ENCODE peak calls at places on chromosomes 1 and 21, in ten cellular contexts. R is spleen, U is HL-60, J is GM23338, C is esophagus muscularis mucosa, B is Panc1, M is endothelial cell of umbilical vein, Z is transverse colon, P is sigmoid colon, T is K562. S is an unnamed sample.

GRCh38 chr1:53783056-53783455 is 44.1 kb upstream of the GLIS1 start:
- DNase-seq in U (no peak), T (no peak), R (no peak), J (no peak), C (no peak), Z (no peak), P (no peak), B (no peak), M (no peak), S (no peak)

GRCh38 chr21:43864313-43864805 is 664 bp upstream of the AGPAT3 start:
- DNase-seq in U (peak), T (peak), R (peak), P (peak), C (no peak), J (peak), Z (peak), M (peak), B (no peak), S (peak)

GRCh38 chr1:17161137-17161700 is 42.0 kb upstream of the PADI2 start:
- DNase-seq in R (no peak), Z (no peak), M (peak), J (no peak), P (no peak), T (peak), C (no peak), U (no peak), B (no peak), S (no peak)

GRCh38 chr1:201902198-201902597 is 13.5 kb downstream of the SHISA4 start:
- DNase-seq in R (no peak), T (no peak), P (no peak), J (no peak), M (no peak), U (no peak), B (no peak), Z (no peak), C (no peak), S (no peak)

GRCh38 chr1:204147392-204148097 is 4.3 kb downstream of the ETNK2 start:
- DNase-seq in C (no peak), R (peak), M (no peak), Z (no peak), P (no peak), B (no peak), T (no peak), J (peak), U (no peak), S (no peak)

GRCh38 chr1:12124693-12125421 is 41.9 kb upstream of the TNFRSF1B start:
- DNase-seq in M (peak), U (peak), P (peak), C (peak), T (peak), J (peak), B (peak), R (peak), Z (peak), S (peak)

GRCh38 chr1:108049083-108049819 is 84.3 kb upstream of the VAV3 start:
- DNase-seq in R (peak), U (peak), C (no peak), J (peak), T (peak), Z (no peak), B (no peak), P (peak), M (no peak), S (no peak)

GRCh38 chr1:106676021-106676420 is 380.5 kb upstream of the PRMT6 start:
- DNase-seq in R (no peak), Z (no peak), C (no peak), U (no peak), J (no peak), M (no peak), B (no peak), T (no peak), P (no peak), S (no peak)

GRCh38 chr21:46639489-46640386 is 4.3 kb downstream of the PRMT2 start:
- DNase-seq in J (peak), B (no peak), R (no peak), C (no peak), M (peak), P (no peak), T (no peak), U (no peak), Z (no peak), S (no peak)

GRCh38 chr1:12015001-12015491 is 4.3 kb upstream of the MIIP start:
- DNase-seq in P (no peak), Z (no peak), J (no peak), R (no peak), M (no peak), B (no peak), C (no peak), T (no peak), U (no peak), S (no peak)

GRCh38 chr1:215710340-215710971 is 143.4 kb downstream of the KCTD3 start:
- DNase-seq in J (peak), B (peak), R (no peak), T (peak), M (peak), Z (no peak), U (peak), P (no peak), C (no peak), S (no peak)

GRCh38 chr21:42209801-42210479 is 9.0 kb upstream of the ABCG1 start:
- DNase-seq in U (no peak), P (no peak), J (no peak), T (no peak), C (no peak), B (no peak), M (peak), Z (no peak), R (no peak), S (no peak)

GRCh38 chr1:19029191-19030085 is 73.0 kb upstream of the IFFO2 start:
- DNase-seq in U (peak), C (no peak), B (no peak), M (no peak), Z (no peak), P (no peak), J (no peak), T (no peak), R (no peak), S (no peak)

GRCh38 chr1:41357451-41358151 is 3.6 kb upstream of the FOXO6 start:
- DNase-seq in Z (no peak), J (peak), C (no peak), T (no peak), B (no peak), P (no peak), M (no peak), R (peak), U (no peak), S (no peak)

GRCh38 chr1:198560093-198560638 is 19.7 kb upstream of the ATP6V1G3 start:
- DNase-seq in J (no peak), M (peak), B (no peak), P (no peak), Z (no peak), T (no peak), C (no peak), U (no peak), R (no peak), S (no peak)

GRCh38 chr1:11543392-11543791 is 64.4 kb downstream of the DISP3 start:
- DNase-seq in M (no peak), P (no peak), R (no peak), B (no peak), Z (no peak), T (no peak), C (no peak), U (no peak), J (no peak), S (no peak)

GRCh38 chr1:56229183-56229582 is 350.2 kb downstream of the PLPP3 start:
- DNase-seq in B (no peak), U (no peak), P (no peak), C (no peak), Z (no peak), J (peak), M (peak), T (no peak), R (no peak), S (no peak)

GRCh38 chr1:225877570-225877969 is 4.6 kb downstream of the TMEM63A start:
- DNase-seq in P (peak), C (no peak), J (peak), R (peak), M (peak), Z (peak), B (no peak), U (no peak), T (no peak), S (peak)

GRCh38 chr1:25622526-25622925 is 5.9 kb downstream of the MAN1C1 start:
- DNase-seq in M (no peak), U (no peak), P (no peak), J (no peak), B (no peak), Z (no peak), C (peak), R (no peak), T (no peak), S (no peak)

GRCh38 chr1:27752372-27752771 is 20.6 kb upstream of the STX12 start:
- DNase-seq in R (no peak), B (no peak), M (no peak), C (no peak), Z (no peak), J (no peak), T (no peak), P (no peak), U (no peak), S (no peak)

GRCh38 chr1:29851666-29852065 is 615.3 kb downstream of the PTPRU start:
- DNase-seq in M (no peak), B (no peak), Z (no peak), J (no peak), P (no peak), R (no peak), T (no peak), U (no peak), C (no peak), S (no peak)

GRCh38 chr1:155170806-155171205 is 2.3 kb downstream of the KRTCAP2 start:
- DNase-seq in C (no peak), Z (no peak), P (no peak), J (no peak), R (peak), T (no peak), B (no peak), U (no peak), M (no peak), S (no peak)

GRCh38 chr1:5370321-5370720 is 621.9 kb downstream of the NPHP4 start:
- DNase-seq in U (no peak), T (no peak), P (peak), Z (no peak), J (no peak), R (no peak), C (no peak), B (no peak), M (no peak), S (no peak)

GRCh38 chr1:228735871-228736586 is 750 bp downstream of the RHOU start:
- DNase-seq in U (no peak), B (no peak), P (peak), C (peak), Z (peak), M (peak), T (no peak), J (peak), R (peak), S (peak)

GRCh38 chr1:59367269-59368006 is 70.5 kb downstream of the FGGY start:
- DNase-seq in J (no peak), Z (peak), R (no peak), T (no peak), B (no peak), P (peak), M (no peak), C (no peak), U (peak), S (no peak)

GRCh38 chr1:175413367-175413766 is 220.8 kb upstream of the KIAA0040 start:
- DNase-seq in T (no peak), B (no peak), J (no peak), Z (no peak), C (no peak), P (no peak), M (no peak), R (no peak), U (no peak), S (no peak)

GRCh38 chr21:34861302-34861701 is 187.8 kb downstream of the RUNX1 start:
- DNase-seq in B (no peak), U (no peak), R (no peak), P (no peak), M (no peak), T (no peak), Z (no peak), C (no peak), J (no peak), S (no peak)

GRCh38 chr21:34862951-34863350 is 186.2 kb downstream of the RUNX1 start:
- DNase-seq in B (no peak), J (no peak), T (no peak), C (no peak), U (no peak), Z (no peak), P (no peak), R (no peak), M (no peak), S (no peak)

GRCh38 chr21:34867785-34868184 is 181.3 kb downstream of the RUNX1 start:
- DNase-seq in J (no peak), C (no peak), R (no peak), M (no peak), U (no peak), P (no peak), Z (no peak), T (no peak), B (no peak), S (no peak)

GRCh38 chr21:34865922-34866271 is 183.2 kb downstream of the RUNX1 start:
- DNase-seq in U (peak), B (no peak), P (no peak), R (peak), T (no peak), Z (peak), C (no peak), J (peak), M (no peak), S (no peak)

DNA sequence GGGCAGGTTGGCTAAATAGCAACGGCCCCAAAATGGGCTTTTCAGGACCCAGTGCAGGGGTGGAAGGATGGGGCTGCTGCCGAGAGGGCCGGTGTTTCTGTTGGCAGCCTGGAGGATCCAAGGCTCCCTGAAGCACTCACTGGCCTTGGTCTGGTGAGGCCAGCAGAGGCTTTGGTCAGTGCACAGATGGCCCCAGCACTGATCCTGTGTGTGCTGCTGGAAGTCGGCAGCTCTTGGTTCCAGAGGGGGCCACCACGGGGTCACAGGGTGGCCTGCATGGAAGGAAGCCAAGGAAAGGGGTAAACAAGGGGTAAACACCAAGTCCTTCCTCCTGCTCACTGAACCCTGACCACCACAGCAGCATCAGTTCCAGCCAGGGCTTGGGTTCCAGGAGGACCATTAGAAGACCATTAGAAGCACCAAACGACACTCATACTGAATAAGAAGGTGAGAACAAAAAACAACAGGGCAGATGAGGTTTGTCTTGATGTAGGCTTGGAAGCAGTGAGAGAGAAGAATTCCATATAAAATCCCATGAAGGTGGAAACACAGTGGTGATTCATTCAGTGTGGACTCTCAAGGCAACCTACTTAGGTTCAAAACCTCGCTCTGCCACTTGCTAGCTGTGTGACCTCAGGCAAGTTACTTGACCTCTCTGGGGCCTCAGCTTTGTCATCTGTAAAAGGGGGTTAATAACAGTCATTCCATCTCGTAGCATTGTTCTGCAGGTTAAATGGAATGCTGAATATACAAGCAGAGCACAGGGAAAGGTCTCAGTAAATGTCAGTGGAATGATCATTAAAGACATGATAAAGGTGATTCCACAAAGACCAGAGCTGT is 184.5 kb downstream of the RUNX1 start:
- DNase-seq in M (no peak), P (no peak), B (no peak), Z (no peak), U (no peak), C (no peak), R (no peak), J (no peak), T (no peak), S (no peak)
- TF ChIP-seq CTCF in M (no peak), P (no peak), B (no peak), Z (no peak), U (no peak), C (no peak), R (no peak), J (no peak), T (no peak), S (no peak)

GRCh38 chr1:117210831-117211261 is at the start of gene VTCN1:
- DNase-seq in J (no peak), P (no peak), C (peak), B (no peak), Z (peak), R (no peak), M (no peak), T (no peak), U (no peak), S (peak)
- TF ChIP-seq POLR2AphosphoS5 in J (no peak), P (no peak), C (no peak), B (no peak), Z (no peak), R (no peak), M (no peak), T (no peak), U (no peak), S (peak)

GRCh38 chr1:205301220-205301821 is 20.2 kb downstream of the NUAK2 start:
- DNase-seq in J (peak), U (no peak), C (no peak), M (peak), Z (peak), P (no peak), T (no peak), B (no peak), R (no peak), S (peak)

GRCh38 chr1:205303247-205303888 is 18.2 kb downstream of the NUAK2 start:
- DNase-seq in B (no peak), T (no peak), C (no peak), P (no peak), R (no peak), Z (no peak), J (no peak), U (no peak), M (no peak), S (no peak)

GRCh38 chr1:205301842-205302588 is 19.5 kb downstream of the NUAK2 start:
- DNase-seq in M (no peak), C (no peak), P (no peak), T (no peak), Z (no peak), U (no peak), J (no peak), R (no peak), B (no peak), S (no peak)

GRCh38 chr1:205298191-205298994 is 23.2 kb downstream of the NUAK2 start:
- DNase-seq in C (no peak), Z (no peak), M (peak), B (peak), J (peak), R (no peak), T (no peak), P (no peak), U (no peak), S (no peak)

DNA sequence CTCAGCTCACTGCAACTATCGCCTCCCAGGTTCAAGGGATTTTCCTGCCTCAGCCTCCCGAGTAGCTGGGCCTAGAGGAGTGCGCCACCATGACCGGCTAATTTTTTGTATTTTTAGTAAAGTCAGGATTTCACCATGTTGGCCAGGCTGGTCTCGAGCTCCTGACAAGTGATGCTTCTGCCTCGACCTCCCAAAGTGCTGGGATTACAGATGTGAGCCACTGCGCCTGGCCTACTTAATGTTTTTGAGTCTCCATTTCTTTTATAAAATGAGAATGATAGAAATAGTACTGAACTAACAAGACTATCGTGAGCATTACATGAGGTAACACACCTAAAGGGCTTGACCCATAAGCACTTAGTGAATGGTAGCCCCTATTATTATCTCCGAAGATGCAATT is 21.4 kb downstream of the NUAK2 start:
- DNase-seq in J (no peak), R (no peak), M (no peak), Z (no peak), P (no peak), C (no peak), T (no peak), B (no peak), U (no peak), S (no peak)
- H3K27ac ChIP-seq in J (peak), R (peak), M (no peak), Z (no peak), P (no peak), C (no peak), T (no peak), B (peak), U (no peak), S (no peak)

DNA sequence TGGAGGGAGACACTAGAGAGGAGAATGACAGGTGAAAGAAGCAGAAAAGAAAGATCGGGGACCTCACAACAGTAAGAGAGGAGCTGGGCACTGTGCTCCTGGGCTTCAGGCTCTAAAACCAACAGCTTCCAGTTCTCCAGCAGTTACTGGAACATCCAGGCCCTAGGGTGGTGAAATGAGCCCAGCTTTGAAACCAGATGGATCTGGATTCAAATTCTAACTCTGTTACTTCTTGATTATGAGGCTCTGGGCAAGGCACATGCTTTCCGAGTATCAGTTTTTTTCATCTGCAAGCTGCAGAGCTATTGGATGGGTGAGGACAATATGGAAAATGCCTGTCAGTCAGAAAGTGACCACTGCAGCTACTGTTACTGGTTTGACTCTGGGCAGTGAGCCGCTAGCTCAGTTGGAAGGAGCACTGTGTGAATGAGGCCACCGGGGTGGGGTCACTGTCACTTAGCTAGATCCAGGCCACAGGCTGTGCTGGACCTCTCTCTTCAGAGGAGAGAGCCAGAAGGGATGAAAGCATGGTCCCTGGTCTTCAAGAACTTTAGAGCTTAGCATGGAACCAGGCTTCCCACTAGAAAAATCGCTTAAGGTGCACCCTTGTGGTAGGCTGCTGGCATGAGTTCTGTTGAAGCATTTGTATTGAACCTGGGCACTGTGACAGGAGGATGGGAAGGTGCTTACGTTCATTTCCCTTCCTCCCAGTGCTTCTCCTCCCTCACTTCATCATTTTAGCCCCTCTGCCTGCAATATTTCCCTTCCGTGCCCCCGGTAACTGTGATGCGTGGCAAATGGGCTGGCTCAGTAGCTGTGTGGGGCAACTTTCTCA is 12.2 kb downstream of the PLEKHO1 start:
- DNase-seq in R (no peak), Z (no peak), J (peak), C (no peak), M (no peak), U (no peak), B (no peak), T (no peak), P (no peak), S (no peak)
- TF ChIP-seq CTCF in R (no peak), Z (no peak), J (peak), C (peak), M (no peak), U (no peak), B (no peak), T (peak), P (no peak), S (no peak)

GRCh38 chr1:161020573-161021167 is at the start of gene F11R:
- DNase-seq in Z (peak), M (peak), R (peak), C (no peak), P (no peak), J (peak), T (peak), U (peak), B (no peak), S (no peak)
- TF ChIP-seq POLR2AphosphoS5 in Z (peak), M (no peak), R (peak), C (peak), P (peak), J (peak), T (peak), U (peak), B (no peak), S (peak)

GRCh38 chr1:86705633-86705985 is 1.2 kb downstream of the SH3GLB1 start:
- DNase-seq in P (peak), Z (peak), B (no peak), C (no peak), T (no peak), J (no peak), U (no peak), M (no peak), R (no peak), S (no peak)

GRCh38 chr1:86704456-86704971 is at the start of gene SH3GLB1:
- DNase-seq in P (peak), R (peak), Z (peak), B (peak), M (peak), U (peak), T (peak), J (peak), C (peak), S (peak)

GRCh38 chr1:86704972-86705632 is 726 bp downstream of the SH3GLB1 start:
- DNase-seq in U (peak), C (peak), B (no peak), Z (peak), T (peak), P (peak), J (peak), R (no peak), M (peak), S (peak)

GRCh38 chr1:86703696-86704455 is 500 bp upstream of the SH3GLB1 start:
- DNase-seq in J (peak), B (peak), C (peak), R (no peak), T (no peak), M (peak), U (no peak), P (peak), Z (no peak), S (no peak)

GRCh38 chr1:86706018-86706417 is 1.6 kb downstream of the SH3GLB1 start:
- DNase-seq in U (no peak), B (no peak), R (no peak), J (no peak), C (no peak), P (no peak), Z (no peak), M (peak), T (no peak), S (no peak)
- H3K27ac ChIP-seq in U (peak), B (peak), R (peak), J (no peak), C (peak), P (peak), Z (peak), M (peak), T (peak), S (peak)